ENCODE peak calls at places on chromosome 14, in ten cellular contexts. J is left lung; A is PC-3; S is epithelial cell of esophagus; M is MCF 10A; E is CD8-positive, alpha-beta T cell; Q is kidney; D is GM12865; X is OCI-LY7; N is neural crest cell. B is an unnamed sample.
A peak's percentile ranks its signal among the peaks of the same experiment; 100 is the strongest.

GRCh38 chr14:22791302-22791701 is 23.9 kb downstream of the SLC7A7 start:
- DNase-seq in J (no peak), A (peak; percentile 50), S (peak; percentile 67), M (no peak), E (no peak), Q (no peak), D (no peak), X (no peak), N (no peak), B (peak; percentile 65)

GRCh38 chr14:37623552-37623951 is 28.1 kb downstream of the TTC6 start:
- DNase-seq in J (no peak), A (peak; percentile 99), S (peak; percentile 98), M (peak; percentile 97), E (no peak), Q (no peak), D (no peak), X (no peak), N (no peak), B (no peak)

GRCh38 chr14:100778951-100779690 is 46.8 kb upstream of the MEG3 start:
- DNase-seq in J (no peak), A (no peak), S (no peak), M (no peak), E (no peak), Q (no peak), D (no peak), X (no peak), N (no peak), B (no peak)

GRCh38 chr14:20614038-20614840 is 23.1 kb upstream of the RNASE12 start:
- DNase-seq in J (no peak), A (peak; percentile 42), S (peak; percentile 49), M (no peak), E (no peak), Q (no peak), D (no peak), X (no peak), N (no peak), B (no peak)

GRCh38 chr14:96053600-96054381 is 14.6 kb downstream of the C14orf132 start:
- DNase-seq in J (peak; percentile 63), A (peak; percentile 20), S (peak; percentile 19), M (peak; percentile 57), E (no peak), Q (no peak), D (no peak), X (no peak), N (no peak), B (no peak)

GRCh38 chr14:50086316-50086700 is 30.1 kb downstream of the VCPKMT start:
- DNase-seq in J (no peak), A (no peak), S (no peak), M (no peak), E (no peak), Q (no peak), D (no peak), X (no peak), N (no peak), B (no peak)

GRCh38 chr14:30375280-30375892 is 183.6 kb upstream of the G2E3 start:
- DNase-seq in J (peak; percentile 34), A (peak; percentile 78), S (peak; percentile 73), M (peak; percentile 68), E (peak; percentile 62), Q (no peak), D (peak; percentile 76), X (peak; percentile 51), N (peak; percentile 57), B (peak; percentile 59)

GRCh38 chr14:99674064-99674650 is 9.9 kb upstream of the CYP46A1 start:
- DNase-seq in J (no peak), A (no peak), S (no peak), M (no peak), E (no peak), Q (peak; percentile 37), D (no peak), X (no peak), N (no peak), B (no peak)

GRCh38 chr14:91253795-91254323 is 9.4 kb upstream of the GPR68 start:
- DNase-seq in J (no peak), A (no peak), S (no peak), M (no peak), E (no peak), Q (peak; percentile 78), D (no peak), X (no peak), N (no peak), B (no peak)

GRCh38 chr14:91255026-91255695 is 10.7 kb upstream of the GPR68 start:
- DNase-seq in J (no peak), A (no peak), S (no peak), M (no peak), E (no peak), Q (no peak), D (no peak), X (no peak), N (no peak), B (no peak)

GRCh38 chr14:91250912-91251311 is 6.4 kb upstream of the GPR68 start:
- DNase-seq in J (no peak), A (no peak), S (no peak), M (no peak), E (no peak), Q (no peak), D (no peak), X (no peak), N (no peak), B (no peak)

GRCh38 chr14:91254456-91254855 is 10.0 kb upstream of the GPR68 start:
- DNase-seq in J (no peak), A (no peak), S (no peak), M (no peak), E (peak; percentile 34), Q (no peak), D (no peak), X (peak; percentile 47), N (no peak), B (no peak)

DNA sequence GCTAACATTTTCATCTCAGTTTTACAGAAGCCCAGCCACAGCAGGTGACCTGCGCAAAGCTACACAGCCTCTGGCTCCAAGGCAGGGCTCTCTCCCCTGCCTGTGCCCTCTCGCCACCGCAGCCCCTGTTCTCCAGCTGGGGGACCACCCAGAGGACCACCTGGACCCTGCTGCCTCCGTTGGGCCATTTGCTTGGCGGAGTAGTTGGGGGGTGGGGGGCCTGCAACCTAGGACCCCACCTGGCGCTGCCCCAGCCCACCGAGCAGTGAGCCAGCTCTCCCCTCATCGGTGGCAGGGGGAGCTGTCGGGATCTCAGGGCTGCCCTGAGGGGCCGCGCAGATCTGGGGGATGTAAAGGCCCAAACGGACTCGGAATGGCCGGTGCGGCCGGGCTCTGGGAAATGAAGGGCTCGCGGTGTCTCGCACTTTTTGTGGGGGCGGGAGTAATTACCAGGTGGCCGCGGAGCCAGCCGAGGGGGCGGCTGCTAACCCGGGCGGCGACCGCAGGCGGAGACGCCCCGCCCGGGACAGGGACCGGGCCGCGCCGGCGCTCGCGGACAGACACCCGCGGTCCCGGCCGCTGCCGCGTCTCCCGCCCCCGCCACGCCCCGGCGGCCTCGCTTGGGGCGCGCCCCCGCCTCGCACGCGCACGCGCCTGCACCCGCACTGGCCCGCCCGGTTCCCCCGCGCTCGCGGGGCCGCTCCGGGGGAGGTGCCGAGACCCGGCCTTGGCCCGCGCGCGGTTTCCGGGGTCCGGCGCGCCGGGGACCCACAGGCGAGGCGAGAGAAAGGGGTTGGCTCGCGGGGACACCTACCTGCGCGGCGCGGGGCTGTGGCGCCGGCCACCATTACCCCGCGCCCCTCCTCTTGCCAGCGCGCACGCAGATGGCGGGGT is 8.6 kb upstream of the GPR68 start:
- DNase-seq in J (peak; percentile 44), A (peak; percentile 33), S (no peak), M (no peak), E (peak; percentile 36), Q (peak; percentile 77), D (peak; percentile 34), X (peak; percentile 40), N (peak; percentile 38), B (no peak)
- TF ChIP-seq CTCF in J (no peak), A (no peak), S (no peak), M (no peak), E (no peak), Q (no peak), D (no peak), X (peak; percentile 43), N (peak; percentile 42), B (no peak)

DNA sequence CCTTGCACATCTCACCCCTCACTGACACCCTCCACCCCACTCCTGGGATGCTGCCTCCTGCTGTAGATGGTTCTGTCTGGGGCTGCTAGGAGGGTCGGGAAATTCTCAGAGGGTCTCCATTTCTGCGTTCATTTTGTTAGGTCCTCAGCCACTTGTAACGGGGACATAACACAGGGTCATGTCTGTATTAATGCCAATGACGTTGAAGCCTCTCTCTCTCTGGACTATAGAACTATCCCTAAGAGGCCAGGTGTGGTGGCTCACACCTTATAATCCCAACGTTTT is 14.6 kb downstream of the SIVA1 start:
- DNase-seq in J (no peak), A (no peak), S (no peak), M (no peak), E (no peak), Q (no peak), D (no peak), X (no peak), N (no peak), B (no peak)
- TF ChIP-seq CTCF in J (no peak), A (no peak), S (no peak), M (no peak), E (no peak), Q (no peak), D (no peak), X (no peak), N (no peak), B (no peak)

DNA sequence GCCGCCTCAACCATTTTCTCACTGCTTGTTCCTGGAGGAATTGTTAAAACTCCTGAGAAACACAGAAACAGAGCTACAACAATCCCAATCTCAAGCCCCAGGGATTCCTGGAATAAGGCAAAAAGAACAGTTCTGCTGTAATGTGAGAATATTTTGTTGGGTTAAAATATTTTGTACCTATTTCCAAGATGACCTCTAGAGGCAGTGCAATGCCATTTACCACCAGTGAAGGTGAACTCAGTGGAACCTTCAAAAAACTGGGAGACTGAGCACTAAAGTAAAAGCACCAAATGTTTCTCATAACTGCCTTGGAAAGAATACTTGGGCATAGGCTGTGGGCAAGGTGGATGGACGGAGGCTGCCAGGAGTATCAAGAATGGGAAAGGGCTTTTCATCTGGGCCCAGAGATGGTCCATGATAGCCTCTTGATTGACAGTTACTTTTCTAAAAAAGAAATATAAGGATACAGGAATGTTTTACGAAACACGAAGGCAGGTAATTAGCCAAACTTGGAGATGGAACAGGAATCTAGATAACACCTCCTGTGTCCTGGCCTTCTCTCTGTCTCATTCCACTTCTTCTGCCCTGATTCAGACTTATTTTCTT is 334.0 kb upstream of the FLRT2 start:
- DNase-seq in J (no peak), A (peak; percentile 19), S (peak; percentile 27), M (peak; percentile 38), E (no peak), Q (no peak), D (no peak), X (peak; percentile 6), N (no peak), B (no peak)
- TF ChIP-seq CTCF in J (peak; percentile 34), A (peak; percentile 60), S (peak; percentile 63), M (peak; percentile 42), E (no peak), Q (peak; percentile 36), D (peak; percentile 6), X (peak; percentile 75), N (peak; percentile 67), B (peak; percentile 41)

DNA sequence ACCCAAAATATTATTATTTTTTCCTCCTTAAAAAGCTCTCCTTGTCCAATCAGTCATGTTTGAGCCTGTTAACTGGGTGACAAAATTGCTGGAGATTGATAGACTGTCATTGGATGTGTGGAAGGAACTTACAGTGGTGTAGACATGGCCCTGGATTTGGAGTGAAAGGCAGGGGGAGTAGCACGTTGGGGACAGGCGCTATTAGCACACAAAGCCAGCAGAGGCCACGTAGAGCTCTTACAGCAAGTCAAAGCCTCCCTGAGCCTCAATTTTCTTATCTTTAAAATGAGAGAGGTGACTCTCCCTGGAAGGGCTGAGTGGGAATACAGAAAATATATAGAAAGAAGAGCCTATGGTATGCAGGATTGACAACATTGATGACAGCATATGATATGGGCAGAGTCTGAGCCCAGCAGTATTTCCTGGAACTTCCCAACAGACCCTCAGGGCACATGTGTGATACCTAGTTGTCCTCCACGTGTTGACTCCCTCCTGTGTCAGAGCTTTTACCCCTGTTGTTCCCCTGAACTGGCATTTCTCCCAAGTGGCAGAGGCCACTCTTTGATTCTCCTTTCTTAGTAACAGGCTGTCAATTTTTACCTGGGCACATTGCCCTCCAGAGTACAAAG is 504.9 kb downstream of the VRK1 start:
- DNase-seq in J (no peak), A (no peak), S (no peak), M (no peak), E (no peak), Q (no peak), D (peak; percentile 71), X (no peak), N (no peak), B (no peak)
- TF ChIP-seq CTCF in J (no peak), A (no peak), S (no peak), M (no peak), E (no peak), Q (no peak), D (no peak), X (no peak), N (no peak), B (no peak)